ENCODE peak calls at places on chromosomes 3 and 15, in eight cellular contexts. Y is right atrium auricular region; S is stimulated activated CD4-positive, alpha-beta T cell treated with anti-CD3 and anti-CD28 coated beads, Interleukin-4, amount 100 ng/mL, for 4 hours; G is NCI-H446; W is Daoy; I is EH; A is left cardiac atrium; H is H4. T is an unnamed sample.

GRCh38 chr3:179954226-179954870 is 82.4 kb downstream of the PEX5L start:
- DNase-seq in Y (no peak), S (no peak), G (no peak), W (no peak), I (no peak), A (no peak), H (peak; percentile 31), T (no peak)

GRCh38 chr3:147649475-147649874 is 240.3 kb downstream of the ZIC1 start:
- DNase-seq in Y (no peak), S (no peak), G (no peak), W (no peak), I (no peak), A (no peak), H (no peak), T (no peak)

GRCh38 chr3:128584412-128585020 is 66.1 kb downstream of the RPN1 start:
- DNase-seq in Y (peak; percentile 63), S (peak; percentile 13), G (peak; percentile 82), W (peak; percentile 91), I (peak; percentile 86), A (peak; percentile 87), H (peak; percentile 89), T (peak; percentile 40)

GRCh38 chr15:99248000-99248727 is 1.2 kb downstream of the TTC23 start:
- DNase-seq in Y (no peak), S (no peak), G (no peak), W (no peak), I (no peak), A (no peak), H (no peak), T (no peak)

GRCh38 chr3:111971533-111971932 is 7.3 kb upstream of the ABHD10 start:
- DNase-seq in Y (no peak), S (no peak), G (no peak), W (no peak), I (no peak), A (peak; percentile 26), H (no peak), T (no peak)

GRCh38 chr15:70875001-70875782 is 17.0 kb downstream of the THAP10 start:
- DNase-seq in Y (no peak), S (no peak), G (no peak), W (peak; percentile 10), I (peak; percentile 64), A (no peak), H (no peak), T (peak; percentile 16)

GRCh38 chr3:136750922-136751258 is 1.3 kb downstream of the STAG1 start:
- DNase-seq in Y (no peak), S (no peak), G (no peak), W (no peak), I (peak; percentile 81), A (no peak), H (no peak), T (no peak)

GRCh38 chr15:92277776-92278175 is 115.9 kb upstream of the ST8SIA2 start:
- DNase-seq in Y (no peak), S (no peak), G (peak; percentile 59), W (peak; percentile 39), I (no peak), A (no peak), H (no peak), T (peak; percentile 36)

GRCh38 chr3:74661672-74662071 is 47.2 kb upstream of the CNTN3 start:
- DNase-seq in Y (no peak), S (no peak), G (no peak), W (no peak), I (no peak), A (no peak), H (no peak), T (no peak)

GRCh38 chr3:194833511-194833910 is 147.8 kb downstream of the FAM43A start:
- DNase-seq in Y (no peak), S (no peak), G (no peak), W (peak; percentile 34), I (no peak), A (no peak), H (no peak), T (no peak)

GRCh38 chr3:193132923-193133463 is 108.0 kb upstream of the PLAAT1 start:
- DNase-seq in Y (no peak), S (no peak), G (no peak), W (peak; percentile 27), I (peak; percentile 21), A (no peak), H (no peak), T (no peak)

GRCh38 chr15:75371486-75371885 is 3.1 kb upstream of the MAN2C1 start:
- DNase-seq in Y (no peak), S (no peak), G (no peak), W (no peak), I (no peak), A (no peak), H (no peak), T (no peak)

GRCh38 chr15:43934480-43934879 is 107.7 kb downstream of the WDR76 start:
- DNase-seq in Y (no peak), S (no peak), G (no peak), W (peak; percentile 29), I (peak; percentile 76), A (no peak), H (no peak), T (no peak)